ENCODE peak calls at places on chromosome 4, in eight cellular contexts. S, F, P, Z, T, J, Q and W are unnamed samples. For H3K4me1, the result is how much of the 10 kb centered on the place peaks cover.

GRCh38 chr4:154490261-154490588 is 1.4 kb downstream of the DCHS2 start:
- DNase-seq in S (no peak), F (no peak), P (no peak), Z (peak), T (peak), J (no peak), Q (no peak), W (no peak)

GRCh38 chr4:3292571-3293409 is at the start of gene RGS12:
- DNase-seq in S (peak), F (peak), P (peak), Z (peak), T (peak), J (peak), Q (peak), W (peak)

GRCh38 chr4:139740531-139741041 is 75.0 kb downstream of the MGST2 start:
- DNase-seq in S (peak), F (peak), P (peak), Z (no peak), T (peak), J (peak), Q (no peak), W (no peak)

GRCh38 chr4:183422962-183423653 is 21.3 kb upstream of the CDKN2AIP start:
- DNase-seq in S (no peak), F (no peak), P (peak), Z (no peak), T (no peak), J (no peak), Q (no peak), W (no peak)

GRCh38 chr4:76634239-76634638 is 199.2 kb downstream of the SHROOM3 start:
- DNase-seq in S (peak), F (no peak), P (peak), Z (no peak), T (no peak), J (no peak), Q (no peak), W (no peak)

GRCh38 chr4:6316461-6317003 is 46.9 kb downstream of the WFS1 start:
- DNase-seq in S (peak), F (no peak), P (no peak), Z (no peak), T (no peak), J (no peak), Q (no peak), W (no peak)

GRCh38 chr4:83677656-83678055 is 141.7 kb downstream of the GPAT3 start:
- DNase-seq in S (no peak), F (no peak), P (peak), Z (no peak), T (no peak), J (no peak), Q (no peak), W (no peak)

GRCh38 chr4:150244600-150244999 is 166.4 kb downstream of the DCLK2 start:
- DNase-seq in S (no peak), F (no peak), P (peak), Z (no peak), T (no peak), J (no peak), Q (no peak), W (no peak)

GRCh38 chr4:18020671-18021469 is 685 bp downstream of the LCORL start:
- DNase-seq in S (peak), F (peak), P (peak), Z (peak), T (peak), J (peak), Q (peak), W (no peak)

GRCh38 chr4:176376032-176376614 is 56.4 kb downstream of the SPCS3 start:
- DNase-seq in S (peak), F (no peak), P (peak), Z (no peak), T (no peak), J (no peak), Q (no peak), W (no peak)

GRCh38 chr4:36269116-36269515 is 12.3 kb upstream of the DTHD1 start:
- DNase-seq in S (no peak), F (no peak), P (no peak), Z (no peak), T (no peak), J (no peak), Q (no peak), W (no peak)

GRCh38 chr4:143207555-143207954 is 22.8 kb downstream of the USP38 start:
- DNase-seq in S (peak), F (no peak), P (peak), Z (no peak), T (no peak), J (no peak), Q (no peak), W (no peak)

GRCh38 chr4:166012129-166013078 is 139.4 kb downstream of the TLL1 start:
- DNase-seq in S (no peak), F (no peak), P (peak), Z (no peak), T (no peak), J (no peak), Q (no peak), W (no peak)

GRCh38 chr4:7077371-7077770 is 9.5 kb upstream of the GRPEL1 start:
- DNase-seq in S (no peak), F (no peak), P (no peak), Z (no peak), T (no peak), J (no peak), Q (no peak), W (no peak)

GRCh38 chr4:129092636-129093172 is 635 bp downstream of the SCLT1 start:
- DNase-seq in S (no peak), F (no peak), P (peak), Z (no peak), T (no peak), J (no peak), Q (no peak), W (no peak)

GRCh38 chr4:54446556-54446955 is 211.2 kb upstream of the KIT start:
- DNase-seq in S (no peak), F (no peak), P (peak), Z (no peak), T (no peak), J (no peak), Q (no peak), W (no peak)

GRCh38 chr4:54439831-54440243 is 210.7 kb downstream of the PDGFRA start:
- DNase-seq in S (peak), F (peak), P (peak), Z (no peak), T (peak), J (no peak), Q (no peak), W (no peak)

DNA sequence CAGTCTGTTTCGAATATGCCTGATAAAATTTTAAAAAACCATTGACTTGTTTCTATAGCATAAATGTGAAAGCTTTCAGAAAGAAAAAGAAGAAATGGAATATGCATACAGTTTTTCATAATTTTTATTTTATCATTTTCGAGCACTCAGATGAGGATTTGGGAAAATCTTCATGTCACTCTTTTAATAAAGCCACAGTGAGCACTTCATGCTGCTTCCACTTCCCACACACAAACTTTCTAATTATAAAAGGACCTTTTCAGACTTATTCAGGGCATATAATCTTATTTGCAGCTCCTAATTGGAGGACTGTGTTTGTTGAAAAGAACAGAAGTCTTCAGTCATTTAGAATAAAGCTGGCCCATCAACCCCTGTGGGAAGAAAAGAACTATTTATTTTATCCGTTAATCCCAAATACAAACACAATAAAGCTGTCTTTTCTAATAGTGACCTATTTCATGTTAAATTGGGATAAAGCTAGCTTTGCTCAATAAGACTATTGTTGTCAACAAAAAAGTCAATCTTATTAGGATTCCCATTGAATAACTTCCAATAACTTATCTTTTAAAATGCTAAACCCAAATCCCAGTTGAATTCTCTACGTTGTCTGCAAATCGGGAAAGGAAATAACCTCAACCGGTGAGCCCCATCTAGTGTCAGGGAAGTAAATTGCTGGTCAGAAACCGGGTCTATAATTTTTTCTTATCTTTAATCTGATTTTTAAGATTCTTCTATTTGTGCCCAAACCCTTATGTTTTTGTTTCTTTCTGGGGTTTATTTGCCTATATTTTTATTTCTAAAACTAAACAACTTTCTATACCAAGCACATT is 211.5 kb downstream of the PDGFRA start:
- DNase-seq in S (peak), F (no peak), P (peak), Z (no peak), T (no peak), J (no peak), Q (no peak), W (no peak)
- TF ChIP-seq CTCF in S (peak), F (no peak), P (peak), Z (peak), T (peak), J (peak), Q (peak), W (peak)

GRCh38 chr4:138259296-138259695 is 17.1 kb upstream of the SLC7A11 start:
- DNase-seq in S (no peak), F (no peak), P (peak), Z (no peak), T (no peak), J (no peak), Q (no peak), W (no peak)

GRCh38 chr4:138256608-138257007 is 14.5 kb upstream of the SLC7A11 start:
- DNase-seq in S (no peak), F (no peak), P (no peak), Z (no peak), T (no peak), J (no peak), Q (no peak), W (no peak)

GRCh38 chr4:138263438-138263837 is 21.3 kb upstream of the SLC7A11 start:
- DNase-seq in S (no peak), F (no peak), P (peak), Z (no peak), T (no peak), J (no peak), Q (no peak), W (no peak)

GRCh38 chr4:138262058-138262838 is 20.1 kb upstream of the SLC7A11 start:
- DNase-seq in S (no peak), F (no peak), P (no peak), Z (no peak), T (no peak), J (no peak), Q (no peak), W (no peak)

GRCh38 chr4:138259801-138260200 is 17.7 kb upstream of the SLC7A11 start:
- DNase-seq in S (peak), F (no peak), P (peak), Z (no peak), T (no peak), J (no peak), Q (no peak), W (no peak)
- H3K4me1 ChIP-seq in S (under half), F (under half), P (under half), Z (under half), T (under half), J (under half), Q (under half), W (under half)

GRCh38 chr4:162640152-162640551 is 476.4 kb upstream of the FSTL5 start:
- DNase-seq in S (no peak), F (no peak), P (no peak), Z (no peak), T (no peak), J (no peak), Q (no peak), W (no peak)

GRCh38 chr4:162634390-162634789 is 470.6 kb upstream of the FSTL5 start:
- DNase-seq in S (no peak), F (no peak), P (no peak), Z (no peak), T (no peak), J (no peak), Q (no peak), W (no peak)
- TF ChIP-seq CTCF in S (no peak), F (no peak), P (no peak), Z (no peak), T (no peak), J (no peak), Q (no peak), W (no peak)

DNA sequence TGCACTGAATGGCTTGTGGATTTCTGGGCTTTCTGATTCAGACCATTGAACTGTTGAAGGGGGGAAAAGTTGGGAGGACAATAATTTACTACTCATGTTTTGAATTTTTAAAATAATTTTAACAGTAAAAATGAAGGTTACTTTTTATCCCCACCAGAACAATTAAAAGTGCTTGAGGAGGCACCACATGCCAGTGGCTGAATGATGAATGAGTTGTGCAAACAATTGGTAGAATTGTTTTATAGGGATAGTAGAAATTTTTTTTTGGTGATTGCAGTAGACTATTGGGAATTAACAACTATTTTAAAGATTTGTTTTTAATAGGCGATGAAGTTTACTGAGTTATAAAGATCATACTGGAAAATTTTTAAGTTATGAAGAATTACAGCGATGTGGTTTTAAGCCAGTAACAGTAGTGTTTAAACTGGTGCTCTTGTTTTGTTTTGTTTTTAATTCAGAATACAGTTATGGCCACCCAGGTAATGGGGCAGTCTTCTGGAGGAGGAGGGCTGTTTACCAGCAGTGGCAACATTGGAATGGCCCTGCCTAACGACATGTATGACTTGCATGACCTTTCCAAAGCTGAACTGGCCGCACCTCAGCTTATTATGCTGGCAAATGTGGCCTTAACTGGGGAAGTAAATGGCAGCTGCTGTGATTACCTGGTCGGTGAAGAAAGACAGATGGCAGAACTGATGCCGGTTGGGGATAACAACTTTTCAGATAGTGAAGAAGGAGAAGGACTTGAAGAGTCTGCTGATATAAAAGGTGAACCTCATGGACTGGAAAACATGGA is 2.7 kb downstream of the REST start:
- DNase-seq in S (no peak), F (no peak), P (peak), Z (no peak), T (no peak), J (no peak), Q (no peak), W (no peak)
- H3K4me1 ChIP-seq in S (under half), F (under half), P (under half), Z (half or more), T (under half), J (under half), Q (under half), W (under half)

GRCh38 chr4:121823505-121824170 is at the start of gene CCNA2:
- DNase-seq in S (peak), F (peak), P (peak), Z (peak), T (peak), J (peak), Q (peak), W (peak)

GRCh38 chr4:121824950-121825349 is 1.3 kb upstream of the CCNA2 start:
- DNase-seq in S (no peak), F (no peak), P (no peak), Z (no peak), T (no peak), J (no peak), Q (no peak), W (no peak)

GRCh38 chr4:121822047-121822446 is 1.6 kb downstream of the CCNA2 start:
- DNase-seq in S (no peak), F (no peak), P (no peak), Z (no peak), T (no peak), J (no peak), Q (no peak), W (no peak)

GRCh38 chr4:121824171-121824527 is 466 bp upstream of the CCNA2 start:
- DNase-seq in S (no peak), F (no peak), P (no peak), Z (no peak), T (no peak), J (no peak), Q (no peak), W (no peak)

GRCh38 chr4:121822796-121823504 is 733 bp downstream of the CCNA2 start:
- DNase-seq in S (peak), F (peak), P (peak), Z (no peak), T (no peak), J (no peak), Q (no peak), W (peak)
- TF ChIP-seq CTCF in S (no peak), F (no peak), P (peak), Z (no peak), T (no peak), J (no peak), Q (no peak), W (no peak)

DNA sequence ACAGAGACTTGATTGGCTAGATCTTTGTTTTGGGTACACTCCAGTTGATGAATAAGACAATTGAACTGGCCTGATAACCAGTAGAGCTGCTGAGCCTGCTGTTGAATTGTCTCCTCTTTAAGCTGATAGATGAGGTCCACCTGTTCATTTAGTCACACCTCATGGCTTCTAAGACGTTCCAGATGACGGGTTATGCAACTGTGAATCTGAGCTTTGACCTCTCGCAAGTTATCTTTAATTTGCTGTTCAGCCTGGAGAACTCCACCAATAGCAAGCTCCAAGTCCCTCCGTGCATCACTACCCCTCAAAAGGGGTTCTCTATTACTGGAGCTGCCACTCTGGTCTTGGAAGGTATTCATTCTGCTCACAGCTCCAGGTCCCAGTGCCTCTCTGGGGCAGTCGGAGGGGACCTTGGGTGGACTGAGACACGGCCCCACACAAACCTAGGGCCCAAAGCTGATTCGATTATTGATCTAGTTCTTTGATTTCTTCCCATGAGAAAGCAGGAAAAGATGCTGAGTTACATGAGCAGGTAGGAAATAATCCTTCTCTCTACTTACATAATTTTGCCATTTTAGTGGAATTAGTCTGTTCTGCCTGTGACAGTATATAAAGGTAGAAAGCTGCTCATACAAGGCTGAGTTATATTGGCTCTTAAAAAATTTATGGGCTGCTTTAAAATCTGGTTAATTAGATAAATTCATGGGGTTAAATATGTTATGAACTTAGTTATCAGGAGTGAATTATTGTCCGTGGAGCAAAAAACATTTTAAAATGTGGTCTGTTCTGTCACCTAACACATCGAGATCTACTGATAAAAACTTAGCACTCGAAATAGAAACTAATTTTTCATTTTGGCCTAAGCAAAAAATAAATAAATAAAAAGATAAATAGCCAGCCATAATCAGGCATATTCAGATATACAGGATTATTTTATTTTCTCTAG is 6.8 kb downstream of the MMAA start:
- DNase-seq in S (no peak), F (no peak), P (no peak), Z (no peak), T (no peak), J (no peak), Q (no peak), W (no peak)
- H3K4me1 ChIP-seq in S (under half), F (under half), P (under half), Z (under half), T (under half), J (under half), Q (under half), W (under half)

GRCh38 chr4:108830509-108831244 is 67.8 kb upstream of the ETNPPL start:
- DNase-seq in S (no peak), F (peak), P (peak), Z (no peak), T (peak), J (no peak), Q (no peak), W (no peak)

GRCh38 chr4:108834167-108834566 is 71.3 kb upstream of the ETNPPL start:
- DNase-seq in S (no peak), F (no peak), P (peak), Z (no peak), T (no peak), J (no peak), Q (no peak), W (no peak)

GRCh38 chr4:108829981-108830492 is 67.2 kb upstream of the ETNPPL start:
- DNase-seq in S (no peak), F (no peak), P (peak), Z (no peak), T (no peak), J (no peak), Q (no peak), W (no peak)

GRCh38 chr4:108834787-108835384 is 72.0 kb upstream of the ETNPPL start:
- DNase-seq in S (peak), F (no peak), P (peak), Z (no peak), T (no peak), J (no peak), Q (no peak), W (no peak)

DNA sequence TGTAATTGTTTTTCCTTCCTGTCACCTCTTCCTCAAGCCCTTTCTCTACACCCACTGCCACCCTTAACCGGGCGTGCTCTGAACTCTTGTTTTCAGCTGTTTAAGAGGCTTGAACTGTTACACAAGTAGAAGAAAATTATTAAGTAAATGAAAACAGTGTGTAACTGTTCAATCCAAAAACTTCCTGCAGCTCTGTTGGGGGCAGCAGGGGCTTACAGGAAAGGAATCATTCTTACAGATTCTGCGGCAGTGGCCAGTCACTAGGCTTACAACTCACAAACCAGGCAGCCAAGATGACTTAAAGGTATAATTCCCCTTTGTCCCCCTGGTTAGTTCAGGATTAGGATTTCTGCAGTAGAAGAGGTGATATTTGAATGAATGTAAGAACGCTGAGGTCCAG is 70.2 kb upstream of the ETNPPL start:
- DNase-seq in S (no peak), F (no peak), P (no peak), Z (no peak), T (no peak), J (no peak), Q (no peak), W (no peak)
- TF ChIP-seq CTCF in S (no peak), F (no peak), P (no peak), Z (no peak), T (no peak), J (no peak), Q (no peak), W (no peak)